ENCODE peak calls at places on chromosomes 5 and 9, in eight cellular contexts. M, H, O, N, D, T, K and V are unnamed samples.

GRCh38 chr5:103362211-103362610 is 103.6 kb downstream of the MACIR start:
- DNase-seq in M (no peak), H (no peak), O (no peak), N (no peak), D (no peak), T (no peak), K (no peak), V (no peak)

GRCh38 chr9:34664281-34665108 is 2.0 kb upstream of the CCL27 start:
- DNase-seq in M (peak; percentile 94), H (peak; percentile 80), O (peak; percentile 85), N (peak; percentile 88), D (peak; percentile 87), T (peak; percentile 88), K (peak; percentile 84), V (peak; percentile 85)

GRCh38 chr5:170105643-170106611 is at the start of gene FOXI1:
- DNase-seq in M (no peak), H (no peak), O (no peak), N (no peak), D (no peak), T (peak; percentile 49), K (no peak), V (no peak)

GRCh38 chr9:96140401-96141180 is 161.4 kb downstream of the HSD17B3 start:
- DNase-seq in M (no peak), H (no peak), O (no peak), N (no peak), D (peak; percentile 69), T (no peak), K (no peak), V (no peak)

GRCh38 chr9:89522261-89522978 is 24.5 kb upstream of the SEMA4D start:
- DNase-seq in M (no peak), H (peak; percentile 87), O (no peak), N (no peak), D (no peak), T (no peak), K (no peak), V (no peak)

GRCh38 chr9:70806872-70807271 is 314.5 kb downstream of the TRPM3 start:
- DNase-seq in M (no peak), H (no peak), O (no peak), N (no peak), D (no peak), T (no peak), K (no peak), V (no peak)

GRCh38 chr5:123681061-123681460 is 169.1 kb downstream of the CSNK1G3 start:
- DNase-seq in M (no peak), H (no peak), O (no peak), N (no peak), D (no peak), T (no peak), K (no peak), V (no peak)

GRCh38 chr5:76978869-76979268 is 26.0 kb downstream of the CRHBP start:
- DNase-seq in M (no peak), H (no peak), O (no peak), N (no peak), D (no peak), T (no peak), K (no peak), V (no peak)

GRCh38 chr9:123359106-123359505 is 3.1 kb downstream of the CRB2 start:
- DNase-seq in M (no peak), H (no peak), O (no peak), N (no peak), D (no peak), T (no peak), K (no peak), V (no peak)

GRCh38 chr5:142343531-142343930 is 18.7 kb upstream of the SPRY4 start:
- DNase-seq in M (no peak), H (no peak), O (no peak), N (no peak), D (no peak), T (no peak), K (no peak), V (no peak)

GRCh38 chr9:135198889-135199288 is 111.4 kb downstream of the OLFM1 start:
- DNase-seq in M (no peak), H (no peak), O (no peak), N (no peak), D (no peak), T (no peak), K (no peak), V (no peak)

GRCh38 chr5:160959804-160960203 is 107.8 kb upstream of the ATP10B start:
- DNase-seq in M (no peak), H (no peak), O (no peak), N (peak; percentile 87), D (peak; percentile 46), T (no peak), K (no peak), V (no peak)

GRCh38 chr5:16808936-16809815 is 126.9 kb downstream of the MYO10 start:
- DNase-seq in M (no peak), H (no peak), O (no peak), N (no peak), D (no peak), T (no peak), K (no peak), V (no peak)

GRCh38 chr5:137037848-137038247 is 461.3 kb downstream of the SPOCK1 start:
- DNase-seq in M (no peak), H (no peak), O (no peak), N (no peak), D (no peak), T (no peak), K (no peak), V (no peak)

GRCh38 chr9:33868430-33869000 is 51.6 kb downstream of the UBE2R2 start:
- DNase-seq in M (no peak), H (no peak), O (no peak), N (no peak), D (no peak), T (no peak), K (no peak), V (no peak)

GRCh38 chr9:121718063-121718462 is 66.6 kb downstream of the DAB2IP start:
- DNase-seq in M (no peak), H (no peak), O (no peak), N (no peak), D (no peak), T (no peak), K (peak; percentile 53), V (peak; percentile 60)

GRCh38 chr5:14503681-14504331 is 77.8 kb upstream of the OTULINL start:
- DNase-seq in M (no peak), H (no peak), O (no peak), N (no peak), D (no peak), T (no peak), K (no peak), V (no peak)

GRCh38 chr5:50873594-50874276 is 207.3 kb downstream of the PARP8 start:
- DNase-seq in M (no peak), H (no peak), O (no peak), N (no peak), D (no peak), T (no peak), K (no peak), V (no peak)

GRCh38 chr9:91077624-91078023 is 276.0 kb downstream of the SYK start:
- DNase-seq in M (no peak), H (no peak), O (no peak), N (no peak), D (no peak), T (no peak), K (no peak), V (no peak)

GRCh38 chr5:13566903-13567339 is 377.6 kb downstream of the DNAH5 start:
- DNase-seq in M (peak; percentile 25), H (no peak), O (no peak), N (no peak), D (peak; percentile 73), T (no peak), K (no peak), V (no peak)

GRCh38 chr9:26863074-26863473 is 29.5 kb downstream of the CAAP1 start:
- DNase-seq in M (peak; percentile 12), H (no peak), O (peak; percentile 1), N (no peak), D (peak; percentile 22), T (no peak), K (no peak), V (no peak)

GRCh38 chr5:119304439-119304838 is 51.4 kb upstream of the TNFAIP8 start:
- DNase-seq in M (no peak), H (no peak), O (no peak), N (no peak), D (no peak), T (no peak), K (no peak), V (no peak)
- H3K4me1 ChIP-seq in M (peaks cover 86% of the 10 kb centered on the region), H (peaks cover 94% of the 10 kb centered on the region), O (no peaks in the 10 kb centered on the region), N (peaks cover 44% of the 10 kb centered on the region), D (peaks cover 27% of the 10 kb centered on the region), T (peaks cover 8% of the 10 kb centered on the region), K (peaks cover 2% of the 10 kb centered on the region), V (peaks cover 34% of the 10 kb centered on the region)

DNA sequence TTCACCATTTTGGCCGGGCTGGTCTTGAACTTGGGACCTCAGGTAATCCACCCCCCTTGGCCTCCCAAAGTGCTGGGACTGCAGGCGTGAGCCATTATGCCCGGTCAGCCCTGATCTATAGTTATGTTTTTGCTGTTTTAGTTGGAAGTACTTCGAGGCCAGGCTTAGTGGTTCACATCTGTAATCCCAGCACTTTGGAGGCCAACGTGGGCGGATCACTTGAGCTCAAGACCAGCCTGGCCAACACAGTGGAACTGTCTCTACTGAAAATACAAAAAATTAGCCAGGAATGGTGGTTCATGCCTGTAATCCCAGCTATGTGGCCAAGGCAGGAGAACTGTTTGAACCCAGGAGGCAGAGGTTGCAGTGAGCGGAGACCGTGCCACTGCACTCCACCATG is 2.0 kb downstream of the HSPA9 start:
- DNase-seq in M (no peak), H (no peak), O (no peak), N (no peak), D (no peak), T (no peak), K (no peak), V (no peak)
- H3K4me3 ChIP-seq in M (peak overlapping the region; percentile 96), H (no peak overlapping the region), O (peak overlapping the region; percentile 84), N (no peak overlapping the region), D (no peak overlapping the region), T (no peak overlapping the region), K (no peak overlapping the region), V (no peak overlapping the region)

GRCh38 chr5:140753561-140753960 is 32.4 kb upstream of the PCDHA1 start:
- DNase-seq in M (no peak), H (no peak), O (no peak), N (no peak), D (no peak), T (no peak), K (no peak), V (no peak)
- H3K9me3 ChIP-seq in M (peaks cover 32% of the 10 kb centered on the region), H (no peaks in the 10 kb centered on the region), O (peaks cover 41% of the 10 kb centered on the region), N (no peaks in the 10 kb centered on the region), D (peaks cover 4% of the 10 kb centered on the region), T (peaks cover 9% of the 10 kb centered on the region), K (peaks cover 4% of the 10 kb centered on the region), V (peaks cover 95% of the 10 kb centered on the region)

GRCh38 chr5:180798193-180798592 is 4.4 kb downstream of the MGAT1 start:
- DNase-seq in M (no peak), H (no peak), O (no peak), N (no peak), D (no peak), T (no peak), K (no peak), V (no peak)

GRCh38 chr5:180799194-180799593 is 3.4 kb downstream of the MGAT1 start:
- DNase-seq in M (no peak), H (no peak), O (no peak), N (peak; percentile 78), D (peak; percentile 69), T (no peak), K (no peak), V (no peak)

GRCh38 chr5:180802325-180803180 is at the start of gene MGAT1:
- DNase-seq in M (peak; percentile 79), H (peak; percentile 80), O (peak; percentile 81), N (peak; percentile 85), D (peak; percentile 93), T (peak; percentile 95), K (peak; percentile 92), V (peak; percentile 92)

GRCh38 chr5:180801596-180802324 is 846 bp downstream of the MGAT1 start:
- DNase-seq in M (no peak), H (no peak), O (no peak), N (no peak), D (no peak), T (no peak), K (no peak), V (no peak)

GRCh38 chr5:180799902-180800801 is 2.5 kb downstream of the MGAT1 start:
- DNase-seq in M (no peak), H (no peak), O (no peak), N (no peak), D (no peak), T (no peak), K (no peak), V (no peak)
- H3K4me1 ChIP-seq in M (peaks cover 43% of the 10 kb centered on the region), H (peaks cover 74% of the 10 kb centered on the region), O (peaks cover 22% of the 10 kb centered on the region), N (peaks cover 83% of the 10 kb centered on the region), D (peaks cover 54% of the 10 kb centered on the region), T (peaks cover 2% of the 10 kb centered on the region), K (peaks cover 40% of the 10 kb centered on the region), V (peaks cover 85% of the 10 kb centered on the region)